ENCODE peak calls at places on chromosomes 4 and X, in eight cellular contexts. One of them, this sample, is unnamed.

GRCh38 chr4:157271166-157271869 is 50.8 kb downstream of the GRIA2 start:
- DNase-seq in PC-3: peak; percentile 68
- DNase-seq in HCT116: no peak
- DNase-seq in GM23248: no peak
- DNase-seq in H9: no peak
- DNase-seq in hepatocyte: no peak
- DNase-seq in A549: no peak
- DNase-seq in mammary epithelial cell: peak; percentile 84
- DNase-seq in this sample: no peak

GRCh38 chrX:10582215-10582733 is 38.1 kb downstream of the MID1 start:
- DNase-seq in PC-3: peak; percentile 31
- DNase-seq in GM23248: peak; percentile 31
- DNase-seq in A549: no peak
- DNase-seq in hepatocyte: no peak
- DNase-seq in mammary epithelial cell: no peak
- DNase-seq in H9: no peak
- DNase-seq in HCT116: peak; percentile 29
- DNase-seq in this sample: peak; percentile 73

GRCh38 chr4:182143822-182144620 is 99.2 kb upstream of the TENM3 start:
- DNase-seq in hepatocyte: peak; percentile 61
- DNase-seq in HCT116: no peak
- DNase-seq in mammary epithelial cell: peak; percentile 88
- DNase-seq in GM23248: peak; percentile 27
- DNase-seq in A549: peak; percentile 18
- DNase-seq in H9: peak; percentile 80
- DNase-seq in PC-3: peak; percentile 4
- DNase-seq in this sample: no peak

GRCh38 chr4:104488151-104488550 is 6.5 kb downstream of the CXXC4 start:
- DNase-seq in mammary epithelial cell: no peak
- DNase-seq in GM23248: no peak
- DNase-seq in A549: no peak
- DNase-seq in H9: no peak
- DNase-seq in PC-3: no peak
- DNase-seq in HCT116: no peak
- DNase-seq in hepatocyte: no peak
- DNase-seq in this sample: no peak

GRCh38 chr4:99947608-99948007 is 1.2 kb upstream of the DNAJB14 start:
- DNase-seq in HCT116: no peak
- DNase-seq in A549: no peak
- DNase-seq in mammary epithelial cell: no peak
- DNase-seq in H9: no peak
- DNase-seq in hepatocyte: no peak
- DNase-seq in GM23248: peak; percentile 31
- DNase-seq in PC-3: no peak
- DNase-seq in this sample: no peak

GRCh38 chrX:119654112-119654531 is 38.8 kb downstream of the SEPTIN6 start:
- DNase-seq in PC-3: no peak
- DNase-seq in mammary epithelial cell: no peak
- DNase-seq in A549: no peak
- DNase-seq in H9: peak; percentile 36
- DNase-seq in hepatocyte: peak; percentile 62
- DNase-seq in HCT116: no peak
- DNase-seq in GM23248: peak; percentile 43
- DNase-seq in this sample: no peak

GRCh38 chr4:72468904-72469502 is 100.0 kb downstream of the ADAMTS3 start:
- DNase-seq in HCT116: peak; percentile 4
- DNase-seq in mammary epithelial cell: peak; percentile 25
- DNase-seq in GM23248: peak; percentile 54
- DNase-seq in H9: no peak
- DNase-seq in hepatocyte: peak; percentile 60
- DNase-seq in PC-3: peak; percentile 83
- DNase-seq in A549: peak; percentile 0
- DNase-seq in this sample: peak; percentile 46

GRCh38 chrX:64580035-64580434 is 184.8 kb upstream of the MTMR8 start:
- DNase-seq in PC-3: no peak
- DNase-seq in HCT116: no peak
- DNase-seq in A549: no peak
- DNase-seq in H9: peak; percentile 46
- DNase-seq in GM23248: no peak
- DNase-seq in mammary epithelial cell: no peak
- DNase-seq in hepatocyte: no peak
- DNase-seq in this sample: no peak

GRCh38 chrX:115595049-115595448 is 34.1 kb downstream of the PLS3 start:
- DNase-seq in hepatocyte: no peak
- DNase-seq in HCT116: no peak
- DNase-seq in A549: no peak
- DNase-seq in H9: no peak
- DNase-seq in mammary epithelial cell: peak; percentile 32
- DNase-seq in PC-3: no peak
- DNase-seq in GM23248: no peak
- DNase-seq in this sample: peak; percentile 71

GRCh38 chr4:8092282-8092681 is 66.3 kb downstream of the ABLIM2 start:
- DNase-seq in H9: no peak
- DNase-seq in HCT116: no peak
- DNase-seq in mammary epithelial cell: no peak
- DNase-seq in A549: no peak
- DNase-seq in hepatocyte: no peak
- DNase-seq in PC-3: no peak
- DNase-seq in GM23248: no peak
- DNase-seq in this sample: no peak

GRCh38 chrX:125378205-125378604 is 58.5 kb downstream of the TEX13C start:
- DNase-seq in hepatocyte: peak; percentile 6
- DNase-seq in HCT116: no peak
- DNase-seq in H9: no peak
- DNase-seq in GM23248: no peak
- DNase-seq in A549: no peak
- DNase-seq in PC-3: peak; percentile 74
- DNase-seq in mammary epithelial cell: peak; percentile 2
- DNase-seq in this sample: no peak

DNA sequence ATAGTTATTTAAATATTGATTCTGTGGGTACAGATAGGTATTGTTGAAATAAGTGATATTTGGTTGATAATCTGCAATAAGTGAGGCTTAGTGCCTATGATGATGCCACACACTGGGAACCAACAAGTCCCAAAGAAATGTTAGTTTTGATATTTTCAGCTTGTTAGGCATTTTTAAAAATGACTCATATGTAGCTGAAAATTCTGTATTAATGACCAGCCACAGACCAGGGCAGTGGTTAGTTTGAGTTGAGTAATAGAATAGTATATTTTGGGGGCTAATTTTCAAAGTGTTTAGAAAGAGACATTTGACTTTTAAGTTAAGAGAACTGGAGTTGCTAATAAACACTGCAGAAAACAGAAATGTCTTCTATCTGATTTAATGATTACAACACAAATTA is 9.4 kb downstream of the INTU start:
- DNase-seq in mammary epithelial cell: no peak
- DNase-seq in PC-3: no peak
- DNase-seq in A549: no peak
- DNase-seq in H9: no peak
- DNase-seq in hepatocyte: no peak
- DNase-seq in GM23248: peak; percentile 66
- DNase-seq in HCT116: no peak
- DNase-seq in this sample: no peak
- H3K4me2 ChIP-seq in mammary epithelial cell: peak overlapping the region; percentile 47
- H3K4me2 ChIP-seq in PC-3: no peak overlapping the region
- H3K4me2 ChIP-seq in A549: no peak overlapping the region
- H3K4me2 ChIP-seq in H9: no peak overlapping the region
- H3K4me2 ChIP-seq in hepatocyte: no peak overlapping the region
- H3K4me2 ChIP-seq in GM23248: peak overlapping the region; percentile 59
- H3K4me2 ChIP-seq in HCT116: no peak overlapping the region
- H3K4me2 ChIP-seq in this sample: no peak overlapping the region

GRCh38 chrX:95907081-95907480 is 777.6 kb upstream of the DIAPH2 start:
- DNase-seq in H9: no peak
- DNase-seq in A549: no peak
- DNase-seq in HCT116: no peak
- DNase-seq in hepatocyte: no peak
- DNase-seq in mammary epithelial cell: no peak
- DNase-seq in GM23248: no peak
- DNase-seq in PC-3: no peak
- DNase-seq in this sample: peak; percentile 40
- H3K27ac ChIP-seq in H9: no peak overlapping the region
- H3K27ac ChIP-seq in A549: no peak overlapping the region
- H3K27ac ChIP-seq in HCT116: no peak overlapping the region
- H3K27ac ChIP-seq in hepatocyte: no peak overlapping the region
- H3K27ac ChIP-seq in mammary epithelial cell: no peak overlapping the region
- H3K27ac ChIP-seq in GM23248: no peak overlapping the region
- H3K27ac ChIP-seq in PC-3: no peak overlapping the region
- H3K27ac ChIP-seq in this sample: no peak overlapping the region

DNA sequence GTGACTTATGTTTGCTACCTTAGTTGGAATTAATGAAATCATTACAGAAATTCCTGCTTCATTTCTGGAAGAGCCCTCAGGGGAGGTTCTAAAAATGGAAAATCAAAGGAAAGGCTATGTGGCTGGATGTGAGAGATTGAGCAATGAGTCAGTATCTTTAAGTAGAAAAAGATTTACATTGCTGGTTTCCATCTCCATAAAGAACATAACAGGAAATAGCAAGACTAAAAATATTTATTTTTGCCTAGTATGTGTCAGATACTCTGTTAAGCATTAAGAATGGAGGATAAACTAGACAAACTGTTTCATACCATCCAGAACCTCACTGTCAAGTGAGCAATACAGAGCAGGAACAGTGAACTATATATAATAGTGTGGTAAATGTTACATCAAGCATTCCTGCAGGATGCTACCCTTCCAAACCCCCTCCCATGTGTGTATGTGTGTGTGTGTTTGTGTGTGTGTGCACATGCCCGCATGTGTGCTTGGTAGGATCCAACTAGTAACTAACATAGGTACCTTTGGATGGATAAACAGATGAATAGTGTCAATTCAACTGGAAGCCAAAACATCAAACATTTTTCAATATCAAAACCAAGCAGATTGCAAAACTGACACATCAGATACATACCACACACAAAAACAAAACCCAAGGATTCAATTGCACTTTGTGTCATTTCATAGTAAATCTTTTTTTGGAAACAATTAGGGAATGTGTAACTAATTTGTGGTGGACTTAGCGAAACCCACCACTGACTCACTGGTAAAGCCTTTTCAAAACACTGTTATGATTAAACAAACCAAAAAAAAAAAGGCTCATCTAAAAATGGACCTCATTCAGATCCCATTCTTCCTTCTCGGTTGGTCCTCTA is 223.4 kb downstream of the SHROOM3 start:
- DNase-seq in PC-3: peak; percentile 79
- DNase-seq in H9: no peak
- DNase-seq in A549: no peak
- DNase-seq in mammary epithelial cell: peak; percentile 62
- DNase-seq in hepatocyte: no peak
- DNase-seq in GM23248: peak; percentile 81
- DNase-seq in HCT116: no peak
- DNase-seq in this sample: peak; percentile 79
- H3K4me2 ChIP-seq in PC-3: peak overlapping the region; percentile 62
- H3K4me2 ChIP-seq in H9: no peak overlapping the region
- H3K4me2 ChIP-seq in A549: peak overlapping the region; percentile 52
- H3K4me2 ChIP-seq in mammary epithelial cell: peak overlapping the region; percentile 25
- H3K4me2 ChIP-seq in hepatocyte: no peak overlapping the region
- H3K4me2 ChIP-seq in GM23248: peak overlapping the region; percentile 58
- H3K4me2 ChIP-seq in HCT116: peak overlapping the region; percentile 53
- H3K4me2 ChIP-seq in this sample: peak overlapping the region; percentile 77

GRCh38 chr4:176273741-176274140 is 4.7 kb upstream of the ASB5 start:
- DNase-seq in HCT116: no peak
- DNase-seq in GM23248: no peak
- DNase-seq in H9: no peak
- DNase-seq in A549: no peak
- DNase-seq in PC-3: no peak
- DNase-seq in hepatocyte: no peak
- DNase-seq in mammary epithelial cell: no peak
- DNase-seq in this sample: no peak
- H3K27ac ChIP-seq in HCT116: no peak overlapping the region
- H3K27ac ChIP-seq in GM23248: peak overlapping the region; percentile 67
- H3K27ac ChIP-seq in H9: no peak overlapping the region
- H3K27ac ChIP-seq in A549: no peak overlapping the region
- H3K27ac ChIP-seq in PC-3: peak overlapping the region; percentile 83
- H3K27ac ChIP-seq in hepatocyte: no peak overlapping the region
- H3K27ac ChIP-seq in mammary epithelial cell: no peak overlapping the region
- H3K27ac ChIP-seq in this sample: no peak overlapping the region

GRCh38 chr4:123505457-123506310 is 109.1 kb downstream of the SPRY1 start:
- DNase-seq in hepatocyte: peak; percentile 79
- DNase-seq in GM23248: peak; percentile 60
- DNase-seq in PC-3: peak; percentile 41
- DNase-seq in H9: peak; percentile 98
- DNase-seq in mammary epithelial cell: no peak
- DNase-seq in A549: no peak
- DNase-seq in HCT116: no peak
- DNase-seq in this sample: peak; percentile 74

GRCh38 chr4:123506311-123506685 is 109.7 kb downstream of the SPRY1 start:
- DNase-seq in H9: peak; percentile 56
- DNase-seq in mammary epithelial cell: no peak
- DNase-seq in A549: no peak
- DNase-seq in GM23248: no peak
- DNase-seq in PC-3: no peak
- DNase-seq in HCT116: no peak
- DNase-seq in hepatocyte: no peak
- DNase-seq in this sample: no peak

GRCh38 chr4:123501733-123502132 is 105.1 kb downstream of the SPRY1 start:
- DNase-seq in A549: no peak
- DNase-seq in hepatocyte: no peak
- DNase-seq in HCT116: no peak
- DNase-seq in H9: no peak
- DNase-seq in GM23248: no peak
- DNase-seq in mammary epithelial cell: no peak
- DNase-seq in PC-3: no peak
- DNase-seq in this sample: no peak

GRCh38 chr4:123505077-123505456 is 108.5 kb downstream of the SPRY1 start:
- DNase-seq in HCT116: no peak
- DNase-seq in hepatocyte: peak; percentile 46
- DNase-seq in GM23248: no peak
- DNase-seq in mammary epithelial cell: no peak
- DNase-seq in PC-3: peak; percentile 16
- DNase-seq in H9: no peak
- DNase-seq in A549: no peak
- DNase-seq in this sample: no peak

GRCh38 chr4:123503698-123504389 is 107.2 kb downstream of the SPRY1 start:
- DNase-seq in HCT116: no peak
- DNase-seq in hepatocyte: no peak
- DNase-seq in H9: no peak
- DNase-seq in GM23248: no peak
- DNase-seq in PC-3: no peak
- DNase-seq in A549: no peak
- DNase-seq in mammary epithelial cell: no peak
- DNase-seq in this sample: no peak
- H3K4me2 ChIP-seq in HCT116: no peak overlapping the region
- H3K4me2 ChIP-seq in hepatocyte: no peak overlapping the region
- H3K4me2 ChIP-seq in H9: no peak overlapping the region
- H3K4me2 ChIP-seq in GM23248: no peak overlapping the region
- H3K4me2 ChIP-seq in PC-3: no peak overlapping the region
- H3K4me2 ChIP-seq in A549: no peak overlapping the region
- H3K4me2 ChIP-seq in mammary epithelial cell: no peak overlapping the region
- H3K4me2 ChIP-seq in this sample: no peak overlapping the region

DNA sequence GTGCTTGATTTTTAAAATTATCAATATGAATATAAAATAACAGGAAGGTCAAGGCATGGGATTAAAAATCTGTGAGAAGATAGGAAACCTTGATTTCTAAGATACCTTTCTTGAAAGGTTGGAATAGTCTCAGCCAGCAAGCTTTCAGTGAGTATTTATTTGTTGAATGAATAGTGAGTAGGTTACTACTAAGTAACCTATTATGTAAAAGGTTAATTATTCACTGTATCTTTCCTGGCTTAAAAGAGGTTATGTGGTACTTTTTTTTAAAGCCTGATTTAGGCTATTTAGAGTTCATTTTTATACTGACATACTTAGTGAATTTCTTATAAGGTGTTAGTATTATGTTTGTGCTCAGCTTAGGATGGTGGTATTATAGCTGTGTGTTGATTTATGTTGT is 123.5 kb downstream of the PTPN13 start:
- DNase-seq in hepatocyte: no peak
- DNase-seq in GM23248: no peak
- DNase-seq in HCT116: no peak
- DNase-seq in H9: no peak
- DNase-seq in A549: no peak
- DNase-seq in PC-3: no peak
- DNase-seq in mammary epithelial cell: no peak
- DNase-seq in this sample: no peak
- H3K27ac ChIP-seq in hepatocyte: no peak overlapping the region
- H3K27ac ChIP-seq in GM23248: no peak overlapping the region
- H3K27ac ChIP-seq in HCT116: no peak overlapping the region
- H3K27ac ChIP-seq in H9: no peak overlapping the region
- H3K27ac ChIP-seq in A549: no peak overlapping the region
- H3K27ac ChIP-seq in PC-3: no peak overlapping the region
- H3K27ac ChIP-seq in mammary epithelial cell: no peak overlapping the region
- H3K27ac ChIP-seq in this sample: no peak overlapping the region

This sample was measured in endothelial cell of umbilical vein.